ENCODE peak calls at places on chromosomes 7 and 10, in five cellular contexts. E, T, R, V and Z are unnamed samples.

GRCh38 chr10:23897267-23897666 is 311.7 kb upstream of the KIAA1217 start:
- DNase-seq in E (no peak), T (no peak), R (no peak), V (no peak), Z (no peak)

GRCh38 chr7:37916017-37916672 is 472 bp downstream of the SFRP4 start:
- DNase-seq in E (no peak), T (peak; percentile 14), R (no peak), V (peak; percentile 14), Z (no peak)

GRCh38 chr10:21368728-21369425 is 156.6 kb downstream of the SKIDA1 start:
- DNase-seq in E (no peak), T (no peak), R (no peak), V (no peak), Z (no peak)

GRCh38 chr10:101066146-101066889 is 4.5 kb downstream of the KAZALD1 start:
- DNase-seq in E (peak; percentile 66), T (no peak), R (peak; percentile 86), V (peak; percentile 92), Z (peak; percentile 91)

GRCh38 chr10:77774940-77775391 is 137.4 kb upstream of the KCNMA1 start:
- DNase-seq in E (no peak), T (no peak), R (no peak), V (no peak), Z (no peak)

GRCh38 chr7:123665896-123666295 is 10.2 kb downstream of the LMOD2 start:
- DNase-seq in E (no peak), T (no peak), R (no peak), V (no peak), Z (no peak)

GRCh38 chr7:149202831-149203231 is 7.5 kb downstream of the ZNF282 start:
- DNase-seq in E (no peak), T (no peak), R (peak; percentile 31), V (no peak), Z (no peak)

GRCh38 chr10:118900617-118901016 is 128.9 kb upstream of the NANOS1 start:
- DNase-seq in E (no peak), T (no peak), R (no peak), V (no peak), Z (no peak)

GRCh38 chr7:90660100-90660499 is 64.0 kb downstream of the CDK14 start:
- DNase-seq in E (no peak), T (no peak), R (no peak), V (no peak), Z (no peak)

GRCh38 chr10:84548869-84549268 is 220.5 kb downstream of the CCSER2 start:
- DNase-seq in E (no peak), T (no peak), R (no peak), V (no peak), Z (no peak)

GRCh38 chr10:95907454-95908253 is at the start of gene CC2D2B:
- DNase-seq in E (peak; percentile 81), T (peak; percentile 83), R (peak; percentile 94), V (peak; percentile 82), Z (peak; percentile 85)
- TF ChIP-seq CTCF in E (no peak), T (no peak), R (no peak), V (no peak), Z (no peak)

GRCh38 chr7:1301812-1302310 is 69.2 kb downstream of the UNCX start:
- DNase-seq in E (no peak), T (no peak), R (no peak), V (no peak), Z (no peak)
- H3K4me3 ChIP-seq in E (no peak overlapping the region), T (no peak overlapping the region), R (no peak overlapping the region), V (no peak overlapping the region), Z (no peak overlapping the region)

GRCh38 chr7:88309845-88310244 is 3.2 kb upstream of the STEAP4 start:
- DNase-seq in E (no peak), T (no peak), R (no peak), V (no peak), Z (no peak)

GRCh38 chr7:88311675-88312036 is 5.0 kb upstream of the STEAP4 start:
- DNase-seq in E (no peak), T (no peak), R (no peak), V (no peak), Z (no peak)

GRCh38 chr7:88314092-88314491 is 7.4 kb upstream of the STEAP4 start:
- DNase-seq in E (no peak), T (peak; percentile 58), R (no peak), V (no peak), Z (no peak)

GRCh38 chr7:88310950-88311674 is 4.4 kb upstream of the STEAP4 start:
- DNase-seq in E (no peak), T (no peak), R (no peak), V (no peak), Z (no peak)

GRCh38 chr7:88312061-88312663 is 5.5 kb upstream of the STEAP4 start:
- DNase-seq in E (no peak), T (no peak), R (no peak), V (peak; percentile 14), Z (peak; percentile 90)
- TF ChIP-seq POLR2AphosphoS5 in E (no peak), T (no peak), R (no peak), V (no peak), Z (no peak)

GRCh38 chr7:134031835-134032617 is 95.1 kb upstream of the LRGUK start:
- DNase-seq in E (no peak), T (no peak), R (no peak), V (no peak), Z (no peak)
- TF ChIP-seq CTCF in E (peak; percentile 23), T (no peak), R (no peak), V (no peak), Z (no peak)

DNA sequence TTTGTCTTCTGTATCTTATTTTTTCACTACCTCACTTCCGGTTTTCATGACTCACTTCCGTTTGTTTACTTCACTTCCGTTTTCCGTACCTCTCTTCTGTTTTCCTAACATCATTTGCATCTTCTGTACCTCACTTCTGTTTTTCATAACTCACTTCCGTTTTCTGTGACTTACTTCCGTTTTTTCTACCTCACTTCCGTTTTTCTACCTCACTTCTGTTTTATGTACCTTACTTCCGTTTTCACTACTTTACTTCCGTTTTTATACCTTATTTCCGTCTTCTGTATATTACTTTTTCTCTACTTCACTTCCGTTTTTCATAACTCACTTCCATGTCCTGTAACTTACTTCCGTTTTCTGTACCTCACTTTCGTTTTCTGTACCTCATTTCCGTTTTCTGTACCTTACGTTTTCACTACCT is 492.5 kb upstream of the AKR1E2 start:
- DNase-seq in E (no peak), T (peak; percentile 4), R (no peak), V (no peak), Z (no peak)
- H3K4me3 ChIP-seq in E (no peak overlapping the region), T (no peak overlapping the region), R (no peak overlapping the region), V (no peak overlapping the region), Z (no peak overlapping the region)

GRCh38 chr10:60905580-60905979 is 38.4 kb downstream of the RHOBTB1 start:
- DNase-seq in E (no peak), T (no peak), R (no peak), V (peak; percentile 22), Z (no peak)
- TF ChIP-seq POLR2AphosphoS5 in E (no peak), T (no peak), R (no peak), V (no peak), Z (no peak)

GRCh38 chr10:108112218-108112617 is 947.7 kb upstream of the SORCS1 start:
- DNase-seq in E (no peak), T (no peak), R (no peak), V (no peak), Z (no peak)
- TF ChIP-seq CTCF in E (no peak), T (no peak), R (peak; percentile 16), V (no peak), Z (no peak)